ENCODE peak calls at places on chromosomes 13 and 19, in ten cellular contexts. One of them, this sample, is unnamed.

GRCh38 chr13:100333141-100333540 is 244.2 kb downstream of the PCCA start:
- DNase-seq in PC-9: no peak
- DNase-seq in glutamatergic neuron: peak; percentile 61
- DNase-seq in EH: no peak
- DNase-seq in stimulated activated CD4-positive, alpha-beta T cell treated with anti-CD3 and anti-CD28 coated beads, Interleukin-4, amount 100 ng/mL, for 24 hours: no peak
- DNase-seq in heart right ventricle: no peak
- DNase-seq in putamen: no peak
- DNase-seq in activated CD4-positive, alpha-beta T cell treated with anti-CD3 and anti-CD28 coated beads for 24 hours: no peak
- DNase-seq in thoracic aorta: no peak
- DNase-seq in HuH-7: no peak
- DNase-seq in this sample: no peak

GRCh38 chr19:35549879-35550523 is 4.6 kb downstream of the TMEM147 start:
- DNase-seq in PC-9: no peak
- DNase-seq in glutamatergic neuron: no peak
- DNase-seq in EH: no peak
- DNase-seq in stimulated activated CD4-positive, alpha-beta T cell treated with anti-CD3 and anti-CD28 coated beads, Interleukin-4, amount 100 ng/mL, for 24 hours: no peak
- DNase-seq in heart right ventricle: no peak
- DNase-seq in putamen: no peak
- DNase-seq in activated CD4-positive, alpha-beta T cell treated with anti-CD3 and anti-CD28 coated beads for 24 hours: no peak
- DNase-seq in thoracic aorta: no peak
- DNase-seq in HuH-7: no peak
- DNase-seq in this sample: no peak

GRCh38 chr19:1668339-1669123 is 16.1 kb upstream of the TCF3 start:
- DNase-seq in PC-9: no peak
- DNase-seq in glutamatergic neuron: peak; percentile 66
- DNase-seq in EH: no peak
- DNase-seq in stimulated activated CD4-positive, alpha-beta T cell treated with anti-CD3 and anti-CD28 coated beads, Interleukin-4, amount 100 ng/mL, for 24 hours: peak; percentile 16
- DNase-seq in heart right ventricle: no peak
- DNase-seq in putamen: no peak
- DNase-seq in activated CD4-positive, alpha-beta T cell treated with anti-CD3 and anti-CD28 coated beads for 24 hours: no peak
- DNase-seq in thoracic aorta: no peak
- DNase-seq in HuH-7: no peak
- DNase-seq in this sample: no peak

GRCh38 chr13:73061478-73062275 is 2.9 kb downstream of the KLF5 start:
- DNase-seq in PC-9: peak; percentile 70
- DNase-seq in glutamatergic neuron: no peak
- DNase-seq in EH: no peak
- DNase-seq in stimulated activated CD4-positive, alpha-beta T cell treated with anti-CD3 and anti-CD28 coated beads, Interleukin-4, amount 100 ng/mL, for 24 hours: no peak
- DNase-seq in heart right ventricle: no peak
- DNase-seq in putamen: peak; percentile 22
- DNase-seq in activated CD4-positive, alpha-beta T cell treated with anti-CD3 and anti-CD28 coated beads for 24 hours: no peak
- DNase-seq in thoracic aorta: no peak
- DNase-seq in HuH-7: no peak
- DNase-seq in this sample: no peak

GRCh38 chr19:45505151-45505995 is 1.9 kb upstream of the VASP start:
- DNase-seq in PC-9: no peak
- DNase-seq in glutamatergic neuron: no peak
- DNase-seq in EH: peak; percentile 70
- DNase-seq in stimulated activated CD4-positive, alpha-beta T cell treated with anti-CD3 and anti-CD28 coated beads, Interleukin-4, amount 100 ng/mL, for 24 hours: no peak
- DNase-seq in heart right ventricle: no peak
- DNase-seq in putamen: no peak
- DNase-seq in activated CD4-positive, alpha-beta T cell treated with anti-CD3 and anti-CD28 coated beads for 24 hours: no peak
- DNase-seq in thoracic aorta: no peak
- DNase-seq in HuH-7: no peak
- DNase-seq in this sample: no peak

GRCh38 chr13:26022538-26023292 is 29.1 kb downstream of the SHISA2 start:
- DNase-seq in PC-9: peak; percentile 77
- DNase-seq in glutamatergic neuron: peak; percentile 81
- DNase-seq in EH: peak; percentile 83
- DNase-seq in stimulated activated CD4-positive, alpha-beta T cell treated with anti-CD3 and anti-CD28 coated beads, Interleukin-4, amount 100 ng/mL, for 24 hours: no peak
- DNase-seq in heart right ventricle: peak; percentile 81
- DNase-seq in putamen: no peak
- DNase-seq in activated CD4-positive, alpha-beta T cell treated with anti-CD3 and anti-CD28 coated beads for 24 hours: no peak
- DNase-seq in thoracic aorta: peak; percentile 41
- DNase-seq in HuH-7: no peak
- DNase-seq in this sample: no peak

GRCh38 chr13:24085662-24086061 is 74.9 kb upstream of the SPATA13 start:
- DNase-seq in PC-9: no peak
- DNase-seq in glutamatergic neuron: no peak
- DNase-seq in EH: no peak
- DNase-seq in stimulated activated CD4-positive, alpha-beta T cell treated with anti-CD3 and anti-CD28 coated beads, Interleukin-4, amount 100 ng/mL, for 24 hours: no peak
- DNase-seq in heart right ventricle: no peak
- DNase-seq in putamen: no peak
- DNase-seq in activated CD4-positive, alpha-beta T cell treated with anti-CD3 and anti-CD28 coated beads for 24 hours: no peak
- DNase-seq in thoracic aorta: no peak
- DNase-seq in HuH-7: no peak
- DNase-seq in this sample: no peak

GRCh38 chr13:76425930-76426329 is 460.3 kb downstream of the KCTD12 start:
- DNase-seq in PC-9: no peak
- DNase-seq in glutamatergic neuron: no peak
- DNase-seq in EH: peak; percentile 2
- DNase-seq in stimulated activated CD4-positive, alpha-beta T cell treated with anti-CD3 and anti-CD28 coated beads, Interleukin-4, amount 100 ng/mL, for 24 hours: no peak
- DNase-seq in heart right ventricle: no peak
- DNase-seq in putamen: no peak
- DNase-seq in activated CD4-positive, alpha-beta T cell treated with anti-CD3 and anti-CD28 coated beads for 24 hours: no peak
- DNase-seq in thoracic aorta: no peak
- DNase-seq in HuH-7: no peak
- DNase-seq in this sample: no peak

GRCh38 chr13:28540612-28541011 is 45.7 kb upstream of the FLT1 start:
- DNase-seq in PC-9: no peak
- DNase-seq in glutamatergic neuron: no peak
- DNase-seq in EH: peak; percentile 28
- DNase-seq in stimulated activated CD4-positive, alpha-beta T cell treated with anti-CD3 and anti-CD28 coated beads, Interleukin-4, amount 100 ng/mL, for 24 hours: no peak
- DNase-seq in heart right ventricle: no peak
- DNase-seq in putamen: no peak
- DNase-seq in activated CD4-positive, alpha-beta T cell treated with anti-CD3 and anti-CD28 coated beads for 24 hours: no peak
- DNase-seq in thoracic aorta: no peak
- DNase-seq in HuH-7: no peak
- DNase-seq in this sample: no peak

GRCh38 chr19:54644056-54644455 is 13.8 kb downstream of the LILRB1 start:
- DNase-seq in PC-9: no peak
- DNase-seq in glutamatergic neuron: no peak
- DNase-seq in EH: no peak
- DNase-seq in stimulated activated CD4-positive, alpha-beta T cell treated with anti-CD3 and anti-CD28 coated beads, Interleukin-4, amount 100 ng/mL, for 24 hours: no peak
- DNase-seq in heart right ventricle: no peak
- DNase-seq in putamen: peak; percentile 8
- DNase-seq in activated CD4-positive, alpha-beta T cell treated with anti-CD3 and anti-CD28 coated beads for 24 hours: no peak
- DNase-seq in thoracic aorta: no peak
- DNase-seq in HuH-7: no peak
- DNase-seq in this sample: no peak